ENCODE peak calls at places on chromosome 3, in eight cellular contexts. A is heart right ventricle, Q is lung, G is OCI-LY7, W is GM23248, I is GM06990, E is left lung, P is AG09309. D is an unnamed sample.

GRCh38 chr3:115814778-115815380 is 191.6 kb downstream of the GAP43 start:
- DNase-seq in I (peak; percentile 10), A (peak; percentile 68), P (no peak), W (peak; percentile 85), Q (peak; percentile 75), G (peak; percentile 53), E (peak; percentile 49), D (peak; percentile 79)

GRCh38 chr3:67647390-67647878 is 7.0 kb downstream of the SUCLG2 start:
- DNase-seq in I (no peak), P (peak; percentile 92), G (no peak), E (peak; percentile 58), W (peak; percentile 99), A (peak; percentile 9), Q (peak; percentile 60), D (peak; percentile 99)

GRCh38 chr3:37700849-37701248 is 160.8 kb upstream of the CTDSPL start:
- DNase-seq in P (no peak), I (no peak), Q (no peak), W (no peak), A (no peak), E (no peak), G (no peak), D (peak; percentile 24)

GRCh38 chr3:135491478-135491877 is 474.1 kb upstream of the PPP2R3A start:
- DNase-seq in I (no peak), W (no peak), E (no peak), G (no peak), A (no peak), Q (no peak), P (no peak), D (no peak)

GRCh38 chr3:158809642-158810041 is 7.8 kb downstream of the MFSD1 start:
- DNase-seq in Q (no peak), G (no peak), P (no peak), A (no peak), W (peak; percentile 9), E (no peak), I (no peak), D (no peak)

GRCh38 chr3:155640098-155640497 is 104.8 kb downstream of the PLCH1 start:
- DNase-seq in E (no peak), Q (no peak), W (no peak), A (no peak), G (no peak), P (no peak), I (no peak), D (no peak)

GRCh38 chr3:165185707-165186327 is 10.4 kb downstream of the SLITRK3 start:
- DNase-seq in G (peak; percentile 59), P (peak; percentile 4), E (no peak), A (peak; percentile 29), W (peak; percentile 70), Q (no peak), I (no peak), D (peak; percentile 74)

GRCh38 chr3:144636833-144637232 is 665.2 kb downstream of the DIPK2A start:
- DNase-seq in I (no peak), W (peak; percentile 11), G (no peak), Q (no peak), A (no peak), E (no peak), P (no peak), D (no peak)

GRCh38 chr3:132315851-132316250 is 1.4 kb upstream of the ACP3 start:
- DNase-seq in E (no peak), I (no peak), Q (no peak), G (no peak), P (no peak), A (no peak), W (peak; percentile 57), D (peak; percentile 32)

GRCh38 chr3:141237701-141238521 is 6.3 kb downstream of the PXYLP1 start:
- DNase-seq in I (no peak), W (no peak), G (no peak), P (no peak), Q (peak; percentile 81), A (peak; percentile 74), E (peak; percentile 79), D (no peak)

GRCh38 chr3:9553021-9553948 is at the start of gene LHFPL4:
- DNase-seq in W (no peak), E (no peak), Q (no peak), A (no peak), G (no peak), P (no peak), I (no peak), D (no peak)

GRCh38 chr3:186951640-186952552 is 21.6 kb downstream of the ST6GAL1 start:
- DNase-seq in G (no peak), Q (no peak), P (no peak), I (no peak), E (no peak), A (no peak), W (no peak), D (no peak)

GRCh38 chr3:187738400-187739124 is 6.7 kb downstream of the BCL6 start:
- DNase-seq in W (peak; percentile 96), E (peak; percentile 92), P (peak; percentile 72), I (no peak), Q (peak; percentile 93), A (peak; percentile 97), G (peak; percentile 76), D (peak; percentile 96)

GRCh38 chr3:27802849-27803248 is 80.7 kb upstream of the EOMES start:
- DNase-seq in W (no peak), P (no peak), Q (no peak), E (no peak), G (no peak), A (no peak), I (no peak), D (no peak)

GRCh38 chr3:157428957-157429356 is 7.7 kb upstream of the PTX3 start:
- DNase-seq in I (no peak), P (no peak), Q (no peak), G (no peak), A (no peak), E (no peak), W (no peak), D (no peak)

GRCh38 chr3:58766587-58767282 is 100.2 kb upstream of the FAM3D start:
- DNase-seq in I (no peak), W (no peak), P (no peak), E (no peak), G (no peak), Q (no peak), A (no peak), D (no peak)

GRCh38 chr3:109385442-109386318 is 48.3 kb upstream of the DPPA4 start:
- DNase-seq in G (no peak), I (no peak), Q (no peak), W (no peak), A (no peak), P (no peak), E (no peak), D (no peak)

GRCh38 chr3:97662808-97663207 is 101.8 kb upstream of the ARL6 start:
- DNase-seq in E (no peak), A (no peak), I (no peak), W (no peak), Q (no peak), G (no peak), P (no peak), D (no peak)

GRCh38 chr3:29486087-29486486 is 205.2 kb downstream of the RBMS3 start:
- DNase-seq in I (no peak), P (peak; percentile 43), G (no peak), Q (no peak), E (no peak), W (peak; percentile 89), A (no peak), D (peak; percentile 92)

GRCh38 chr3:196145420-196146262 is 63.8 kb upstream of the TFRC start:
- DNase-seq in A (no peak), I (no peak), P (no peak), E (no peak), G (no peak), W (no peak), Q (no peak), D (no peak)

GRCh38 chr3:52742418-52743041 is 28.2 kb downstream of the NEK4 start:
- DNase-seq in E (no peak), I (no peak), G (peak; percentile 48), W (peak; percentile 43), Q (no peak), A (no peak), P (no peak), D (peak; percentile 61)

GRCh38 chr3:171168086-171168485 is 141.6 kb upstream of the SLC2A2 start:
- DNase-seq in E (no peak), Q (no peak), I (no peak), W (peak; percentile 78), P (no peak), G (no peak), A (no peak), D (peak; percentile 47)

GRCh38 chr3:8348076-8348475 is 153.5 kb upstream of the LMCD1 start:
- DNase-seq in Q (no peak), E (no peak), A (no peak), W (no peak), P (no peak), G (no peak), I (no peak), D (no peak)

GRCh38 chr3:15486020-15486419 is 35.5 kb downstream of the COLQ start:
- DNase-seq in G (no peak), I (no peak), W (no peak), Q (no peak), A (no peak), P (no peak), E (no peak), D (no peak)
- H3K4me3 ChIP-seq in G (no peak overlapping the region), I (no peak overlapping the region), W (no peak overlapping the region), Q (no peak overlapping the region), A (no peak overlapping the region), P (no peak overlapping the region), E (no peak overlapping the region), D (no peak overlapping the region)

GRCh38 chr3:139173372-139174108 is 128.8 kb upstream of the PRR23C start:
- DNase-seq in Q (no peak), A (no peak), P (peak; percentile 11), E (no peak), I (no peak), G (no peak), W (peak; percentile 76), D (peak; percentile 14)
- H3K4me3 ChIP-seq in Q (no peak overlapping the region), A (no peak overlapping the region), P (peak overlapping the region; percentile 8), E (no peak overlapping the region), I (peak overlapping the region; percentile 28), G (no peak overlapping the region), W (peak overlapping the region; percentile 67), D (no peak overlapping the region)

GRCh38 chr3:43692085-43692484 is 1.3 kb downstream of the ABHD5 start:
- DNase-seq in P (no peak), Q (no peak), E (no peak), G (no peak), A (no peak), I (no peak), W (no peak), D (no peak)
- H3K4me3 ChIP-seq in P (no peak overlapping the region), Q (no peak overlapping the region), E (peak overlapping the region; percentile 66), G (peak overlapping the region; percentile 73), A (no peak overlapping the region), I (peak overlapping the region; percentile 82), W (peak overlapping the region; percentile 81), D (no peak overlapping the region)

GRCh38 chr3:149717391-149718056 is 34.8 kb downstream of the COMMD2 start:
- DNase-seq in P (peak; percentile 53), E (no peak), A (peak; percentile 66), I (no peak), Q (peak; percentile 39), W (peak; percentile 80), G (peak; percentile 39), D (peak; percentile 92)

GRCh38 chr3:149715247-149715646 is 37.0 kb downstream of the COMMD2 start:
- DNase-seq in W (no peak), G (no peak), I (no peak), E (no peak), Q (no peak), A (no peak), P (no peak), D (no peak)

GRCh38 chr3:149713730-149714654 is 38.3 kb downstream of the COMMD2 start:
- DNase-seq in G (no peak), P (no peak), I (no peak), Q (no peak), A (no peak), E (no peak), W (no peak), D (no peak)

GRCh38 chr3:149720918-149721317 is 31.4 kb downstream of the COMMD2 start:
- DNase-seq in P (no peak), E (no peak), G (no peak), Q (no peak), W (no peak), I (no peak), A (no peak), D (no peak)

GRCh38 chr3:149716984-149717383 is 35.3 kb downstream of the COMMD2 start:
- DNase-seq in A (no peak), G (no peak), I (no peak), Q (no peak), P (no peak), W (no peak), E (no peak), D (no peak)
- H3K4me3 ChIP-seq in A (no peak overlapping the region), G (no peak overlapping the region), I (no peak overlapping the region), Q (no peak overlapping the region), P (no peak overlapping the region), W (no peak overlapping the region), E (no peak overlapping the region), D (no peak overlapping the region)